ENCODE peak calls at places on chromosomes 1 and 21, in five cellular contexts. S is GM23338; J is CD4-positive, alpha-beta memory T cell; Z is endothelial cell of umbilical vein; D is hepatocyte. G is an unnamed sample.

GRCh38 chr1:160125761-160126160 is 10.2 kb downstream of the ATP1A2 start:
- DNase-seq in D (no peak), J (no peak), S (no peak), Z (no peak), G (no peak)

GRCh38 chr1:209600541-209600940 is 17.0 kb downstream of the CAMK1G start:
- DNase-seq in S (no peak), Z (no peak), D (no peak), J (no peak), G (no peak)

GRCh38 chr1:2141025-2141424 is 53.5 kb downstream of the FAAP20 start:
- DNase-seq in Z (no peak), J (no peak), S (no peak), D (no peak), G (no peak)

GRCh38 chr1:226973898-226974543 is 33.9 kb downstream of the COQ8A start:
- DNase-seq in Z (no peak), S (no peak), J (no peak), D (peak; percentile 47), G (peak; percentile 61)

GRCh38 chr1:228460830-228461229 is 26.4 kb upstream of the RNF187 start:
- DNase-seq in D (no peak), J (no peak), S (no peak), Z (no peak), G (no peak)

GRCh38 chr21:45294509-45295291 is 7.0 kb upstream of the POFUT2 start:
- DNase-seq in S (peak; percentile 61), D (peak; percentile 92), J (no peak), Z (peak; percentile 98), G (peak; percentile 91)

GRCh38 chr1:14366361-14367018 is 232.0 kb upstream of the KAZN start:
- DNase-seq in S (peak; percentile 53), J (no peak), D (peak; percentile 56), Z (no peak), G (no peak)

GRCh38 chr1:59487335-59488031 is 190.6 kb downstream of the FGGY start:
- DNase-seq in J (no peak), S (no peak), Z (no peak), D (peak; percentile 40), G (no peak)

GRCh38 chr1:155196103-155196892 is 11.4 kb downstream of the THBS3 start:
- DNase-seq in J (no peak), Z (no peak), D (no peak), S (peak; percentile 99), G (no peak)

GRCh38 chr1:22048351-22049192 is 3.9 kb upstream of the CDC42 start:
- DNase-seq in J (no peak), Z (no peak), S (peak; percentile 37), D (no peak), G (no peak)

GRCh38 chr1:201709564-201710295 is 119.2 kb upstream of the IPO9 start:
- DNase-seq in J (peak; percentile 36), D (peak; percentile 83), Z (peak; percentile 67), S (peak; percentile 87), G (peak; percentile 76)

GRCh38 chr21:25691931-25692330 is 42.8 kb downstream of the ATP5PF start:
- DNase-seq in D (no peak), J (no peak), S (no peak), Z (peak; percentile 18), G (no peak)

GRCh38 chr1:165474196-165474595 is 29.3 kb upstream of the RXRG start:
- DNase-seq in D (no peak), Z (no peak), S (no peak), J (no peak), G (no peak)

GRCh38 chr1:165463978-165464377 is 19.1 kb upstream of the RXRG start:
- DNase-seq in J (no peak), D (no peak), S (peak; percentile 17), Z (no peak), G (no peak)

GRCh38 chr1:165467706-165468105 is 22.8 kb upstream of the RXRG start:
- DNase-seq in J (no peak), D (no peak), S (no peak), Z (no peak), G (no peak)

GRCh38 chr1:165468850-165469249 is 23.9 kb upstream of the RXRG start:
- DNase-seq in J (no peak), D (no peak), S (no peak), Z (no peak), G (no peak)
- H3K27me3 ChIP-seq in J (no peaks in the 10 kb centered on the region), D (no peaks in the 10 kb centered on the region), S (no peaks in the 10 kb centered on the region), Z (no peaks in the 10 kb centered on the region), G (no peaks in the 10 kb centered on the region)

GRCh38 chr1:232627171-232627570 is 2.8 kb downstream of the SIPA1L2 start:
- DNase-seq in Z (no peak), J (no peak), D (no peak), S (no peak), G (no peak)

GRCh38 chr1:232626452-232626851 is 3.5 kb downstream of the SIPA1L2 start:
- DNase-seq in D (no peak), J (no peak), S (no peak), Z (no peak), G (no peak)

GRCh38 chr1:232628335-232629214 is 1.4 kb downstream of the SIPA1L2 start:
- DNase-seq in J (peak; percentile 10), Z (peak; percentile 65), S (no peak), D (peak; percentile 44), G (peak; percentile 22)

GRCh38 chr1:232629250-232630046 is 485 bp downstream of the SIPA1L2 start:
- DNase-seq in J (peak; percentile 6), D (peak; percentile 55), Z (peak; percentile 46), S (peak; percentile 67), G (peak; percentile 39)

DNA sequence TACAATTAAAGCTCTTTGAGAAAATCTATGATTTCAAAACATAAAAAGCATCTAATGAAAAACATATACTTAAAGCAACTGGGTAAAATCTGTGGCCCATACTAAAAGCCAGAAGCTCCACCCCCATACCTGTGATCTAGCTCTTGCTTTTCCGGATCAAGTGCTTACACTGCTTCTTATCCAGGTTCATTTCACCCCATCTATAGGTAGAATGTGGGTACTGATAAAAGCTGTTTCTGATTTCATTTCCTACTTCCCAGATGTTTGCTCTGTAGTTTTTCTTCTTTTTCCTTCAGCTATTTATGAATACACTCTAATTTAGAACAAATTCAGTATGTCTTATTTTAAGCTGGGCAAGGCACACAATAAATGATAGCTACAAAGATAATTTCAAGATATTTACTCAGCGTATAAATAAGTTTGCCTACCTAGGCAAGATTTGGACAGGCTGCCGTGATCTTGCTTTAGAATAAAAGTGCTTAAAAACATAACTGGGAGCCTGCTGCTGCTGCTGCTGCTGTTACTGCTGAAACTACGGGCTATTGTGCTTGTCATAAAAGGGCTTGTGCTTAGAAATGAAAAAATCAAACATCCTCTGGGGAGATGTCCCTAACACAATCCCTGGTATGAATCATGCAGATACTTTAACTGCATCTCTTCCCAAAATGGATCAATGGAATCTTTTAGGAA is 2.1 kb downstream of the SIPA1L2 start:
- DNase-seq in S (peak; percentile 89), D (peak; percentile 73), Z (peak; percentile 42), J (peak; percentile 68), G (no peak)
- H3K27ac ChIP-seq in S (no peak overlapping the region), D (peak overlapping the region; percentile 11), Z (no peak overlapping the region), J (no peak overlapping the region), G (no peak overlapping the region)

DNA sequence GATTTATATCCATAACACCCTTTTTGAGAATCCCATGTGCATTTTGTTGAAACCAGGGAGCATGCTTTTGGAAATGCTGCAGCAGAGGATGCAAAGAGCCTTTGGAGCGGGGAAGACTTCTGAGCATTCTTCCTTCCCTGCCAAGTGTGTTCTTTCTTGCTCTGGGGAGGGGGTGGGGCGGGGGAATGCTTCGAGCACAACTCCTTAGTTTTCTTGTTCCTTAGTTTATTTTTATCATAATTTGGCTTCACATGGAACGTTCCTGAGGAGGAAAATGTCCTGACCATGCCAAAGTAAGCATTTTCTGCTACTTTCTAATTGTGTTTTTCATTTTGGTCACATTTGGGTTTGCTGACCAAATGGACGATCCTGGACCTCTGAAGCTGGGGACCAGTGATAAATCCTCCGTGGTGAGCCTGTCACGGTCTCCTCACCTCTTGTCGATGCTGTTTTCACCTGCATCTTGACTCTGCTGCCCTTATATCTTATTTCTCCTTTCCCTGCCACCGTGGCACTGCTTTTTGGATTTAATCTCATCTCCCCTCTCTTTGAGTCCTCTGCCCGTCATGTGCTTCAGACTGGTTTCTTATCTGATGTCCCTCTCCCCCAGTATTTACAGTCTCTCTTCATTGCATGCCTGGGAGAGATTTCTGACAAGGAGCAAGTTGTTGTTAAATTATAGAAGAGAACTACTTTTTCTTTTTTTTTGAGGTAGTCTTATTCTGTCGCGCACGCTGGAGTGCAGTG is 2.4 kb downstream of the CTPS1 start:
- DNase-seq in D (no peak), Z (no peak), J (no peak), S (peak; percentile 30), G (peak; percentile 54)
- H3K4me1 ChIP-seq in D (peaks cover 41% of the 10 kb centered on the region), Z (peaks cover 26% of the 10 kb centered on the region), J (peaks cover 25% of the 10 kb centered on the region), S (peaks cover 24% of the 10 kb centered on the region), G (peaks cover 35% of the 10 kb centered on the region)

GRCh38 chr1:207033302-207033701 is 746 bp upstream of the C1orf116 start:
- DNase-seq in D (no peak), Z (no peak), J (no peak), S (no peak), G (no peak)
- H3K27me3 ChIP-seq in D (no peaks in the 10 kb centered on the region), Z (peaks cover 43% of the 10 kb centered on the region), J (peaks cover 10% of the 10 kb centered on the region), S (no peaks in the 10 kb centered on the region), G (no peaks in the 10 kb centered on the region)

DNA sequence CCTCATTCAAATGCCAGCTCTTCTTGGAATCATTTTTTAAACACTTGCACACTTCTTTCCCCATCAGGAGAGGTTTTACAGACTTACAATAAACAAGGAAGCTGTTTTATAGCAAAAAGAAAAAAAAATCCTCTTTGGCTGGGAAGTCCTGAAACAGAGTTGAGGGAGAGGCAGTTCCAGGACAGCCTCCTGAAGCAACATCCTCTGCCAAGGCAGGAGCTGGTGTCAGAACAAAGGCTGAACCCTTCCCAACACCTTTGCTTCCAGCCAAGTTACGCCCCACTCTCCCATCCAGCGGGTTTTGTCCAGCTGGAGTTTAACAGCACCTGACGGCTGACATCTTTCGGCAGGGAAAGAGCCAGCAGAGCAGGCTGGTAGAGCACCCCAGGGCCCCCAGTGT is 287.8 kb downstream of the RRAGC start:
- DNase-seq in S (no peak), J (no peak), Z (no peak), D (peak; percentile 19), G (no peak)
- H3K27ac ChIP-seq in S (no peak overlapping the region), J (no peak overlapping the region), Z (no peak overlapping the region), D (no peak overlapping the region), G (no peak overlapping the region)

GRCh38 chr1:89721351-89721750 is 88.4 kb downstream of the LRRC8C start:
- DNase-seq in S (no peak), D (no peak), Z (peak; percentile 95), J (peak; percentile 30), G (no peak)

GRCh38 chr1:89719502-89720306 is 86.8 kb downstream of the LRRC8C start:
- DNase-seq in S (no peak), J (peak; percentile 45), D (no peak), Z (peak; percentile 89), G (no peak)

GRCh38 chr1:89723144-89723543 is 90.2 kb downstream of the LRRC8C start:
- DNase-seq in S (no peak), D (no peak), Z (no peak), J (no peak), G (no peak)

GRCh38 chr1:89723863-89724262 is 90.9 kb downstream of the LRRC8C start:
- DNase-seq in S (no peak), Z (peak; percentile 72), J (no peak), D (no peak), G (no peak)

GRCh38 chr1:89720839-89721238 is 87.9 kb downstream of the LRRC8C start:
- DNase-seq in J (no peak), Z (no peak), S (no peak), D (no peak), G (no peak)
- H3K4me1 ChIP-seq in J (peaks cover 88% of the 10 kb centered on the region), Z (peaks cover 84% of the 10 kb centered on the region), S (no peaks in the 10 kb centered on the region), D (peaks cover 10% of the 10 kb centered on the region), G (no peaks in the 10 kb centered on the region)

G was measured in testis.